ENCODE peak calls at places on chromosomes 4 and X, in four cellular contexts. One of them, this sample, is unnamed.

GRCh38 chrX:118666521-118666920 is 60.9 kb upstream of the IL13RA1 start:
- DNase-seq in stimulated activated CD4-positive, alpha-beta T cell treated with anti-CD3 and anti-CD28 coated beads, Interleukin-1b, Interleukin-23, amount 100 ng/mL, for 24 hours: no peak
- DNase-seq in H54: no peak
- DNase-seq in progenitor cell of endocrine pancreas: no peak
- DNase-seq in this sample: no peak

GRCh38 chrX:19670321-19670750 is 155.0 kb upstream of the MAP3K15 start:
- DNase-seq in H54: no peak
- DNase-seq in stimulated activated CD4-positive, alpha-beta T cell treated with anti-CD3 and anti-CD28 coated beads, Interleukin-1b, Interleukin-23, amount 100 ng/mL, for 24 hours: no peak
- DNase-seq in progenitor cell of endocrine pancreas: no peak
- DNase-seq in this sample: no peak

GRCh38 chr4:3679851-3680311 is 86.3 kb upstream of the ADRA2C start:
- DNase-seq in progenitor cell of endocrine pancreas: no peak
- DNase-seq in H54: no peak
- DNase-seq in stimulated activated CD4-positive, alpha-beta T cell treated with anti-CD3 and anti-CD28 coated beads, Interleukin-1b, Interleukin-23, amount 100 ng/mL, for 24 hours: no peak
- DNase-seq in this sample: no peak

GRCh38 chrX:31590581-31591113 is 518.8 kb upstream of the FTHL17 start:
- DNase-seq in progenitor cell of endocrine pancreas: no peak
- DNase-seq in stimulated activated CD4-positive, alpha-beta T cell treated with anti-CD3 and anti-CD28 coated beads, Interleukin-1b, Interleukin-23, amount 100 ng/mL, for 24 hours: no peak
- DNase-seq in H54: no peak
- DNase-seq in this sample: no peak

GRCh38 chr4:108861339-108861738 is 98.5 kb upstream of the ETNPPL start:
- DNase-seq in H54: no peak
- DNase-seq in progenitor cell of endocrine pancreas: peak; percentile 30
- DNase-seq in stimulated activated CD4-positive, alpha-beta T cell treated with anti-CD3 and anti-CD28 coated beads, Interleukin-1b, Interleukin-23, amount 100 ng/mL, for 24 hours: no peak
- DNase-seq in this sample: no peak

GRCh38 chr4:115505326-115505725 is 391.9 kb upstream of the NDST4 start:
- DNase-seq in progenitor cell of endocrine pancreas: no peak
- DNase-seq in stimulated activated CD4-positive, alpha-beta T cell treated with anti-CD3 and anti-CD28 coated beads, Interleukin-1b, Interleukin-23, amount 100 ng/mL, for 24 hours: no peak
- DNase-seq in H54: no peak
- DNase-seq in this sample: no peak

GRCh38 chr4:85825937-85826678 is 351.2 kb downstream of the ARHGAP24 start:
- DNase-seq in progenitor cell of endocrine pancreas: peak; percentile 36
- DNase-seq in H54: no peak
- DNase-seq in stimulated activated CD4-positive, alpha-beta T cell treated with anti-CD3 and anti-CD28 coated beads, Interleukin-1b, Interleukin-23, amount 100 ng/mL, for 24 hours: no peak
- DNase-seq in this sample: no peak

GRCh38 chr4:162909952-162910351 is 256.7 kb downstream of the NAF1 start:
- DNase-seq in progenitor cell of endocrine pancreas: no peak
- DNase-seq in stimulated activated CD4-positive, alpha-beta T cell treated with anti-CD3 and anti-CD28 coated beads, Interleukin-1b, Interleukin-23, amount 100 ng/mL, for 24 hours: no peak
- DNase-seq in H54: no peak
- DNase-seq in this sample: no peak

GRCh38 chrX:153913701-153914100 is 9.2 kb downstream of the AVPR2 start:
- DNase-seq in stimulated activated CD4-positive, alpha-beta T cell treated with anti-CD3 and anti-CD28 coated beads, Interleukin-1b, Interleukin-23, amount 100 ng/mL, for 24 hours: no peak
- DNase-seq in H54: no peak
- DNase-seq in progenitor cell of endocrine pancreas: no peak
- DNase-seq in this sample: no peak

GRCh38 chr4:11748169-11748872 is 319.6 kb upstream of the HS3ST1 start:
- DNase-seq in progenitor cell of endocrine pancreas: no peak
- DNase-seq in H54: no peak
- DNase-seq in stimulated activated CD4-positive, alpha-beta T cell treated with anti-CD3 and anti-CD28 coated beads, Interleukin-1b, Interleukin-23, amount 100 ng/mL, for 24 hours: no peak
- DNase-seq in this sample: no peak

GRCh38 chr4:138405934-138406567 is 163.9 kb upstream of the SLC7A11 start:
- DNase-seq in stimulated activated CD4-positive, alpha-beta T cell treated with anti-CD3 and anti-CD28 coated beads, Interleukin-1b, Interleukin-23, amount 100 ng/mL, for 24 hours: no peak
- DNase-seq in progenitor cell of endocrine pancreas: no peak
- DNase-seq in H54: no peak
- DNase-seq in this sample: no peak

GRCh38 chr4:83378426-83378825 is 43.8 kb upstream of the HPSE start:
- DNase-seq in stimulated activated CD4-positive, alpha-beta T cell treated with anti-CD3 and anti-CD28 coated beads, Interleukin-1b, Interleukin-23, amount 100 ng/mL, for 24 hours: no peak
- DNase-seq in H54: no peak
- DNase-seq in progenitor cell of endocrine pancreas: no peak
- DNase-seq in this sample: no peak

GRCh38 chr4:115927382-115927781 is 814.0 kb upstream of the NDST4 start:
- DNase-seq in stimulated activated CD4-positive, alpha-beta T cell treated with anti-CD3 and anti-CD28 coated beads, Interleukin-1b, Interleukin-23, amount 100 ng/mL, for 24 hours: no peak
- DNase-seq in progenitor cell of endocrine pancreas: no peak
- DNase-seq in H54: no peak
- DNase-seq in this sample: no peak

GRCh38 chr4:185128272-185129119 is 14.6 kb upstream of the SLC25A4 start:
- DNase-seq in stimulated activated CD4-positive, alpha-beta T cell treated with anti-CD3 and anti-CD28 coated beads, Interleukin-1b, Interleukin-23, amount 100 ng/mL, for 24 hours: no peak
- DNase-seq in H54: no peak
- DNase-seq in progenitor cell of endocrine pancreas: peak; percentile 35
- DNase-seq in this sample: no peak

GRCh38 chrX:110004210-110004609 is 1.3 kb downstream of the TMEM164 start:
- DNase-seq in stimulated activated CD4-positive, alpha-beta T cell treated with anti-CD3 and anti-CD28 coated beads, Interleukin-1b, Interleukin-23, amount 100 ng/mL, for 24 hours: no peak
- DNase-seq in H54: no peak
- DNase-seq in progenitor cell of endocrine pancreas: no peak
- DNase-seq in this sample: no peak

GRCh38 chr4:90950385-90950841 is 823.2 kb downstream of the CCSER1 start:
- DNase-seq in progenitor cell of endocrine pancreas: no peak
- DNase-seq in stimulated activated CD4-positive, alpha-beta T cell treated with anti-CD3 and anti-CD28 coated beads, Interleukin-1b, Interleukin-23, amount 100 ng/mL, for 24 hours: no peak
- DNase-seq in H54: no peak
- DNase-seq in this sample: no peak

GRCh38 chrX:74458738-74459137 is 37.4 kb downstream of the SLC16A2 start:
- DNase-seq in progenitor cell of endocrine pancreas: no peak
- DNase-seq in H54: peak; percentile 19
- DNase-seq in stimulated activated CD4-positive, alpha-beta T cell treated with anti-CD3 and anti-CD28 coated beads, Interleukin-1b, Interleukin-23, amount 100 ng/mL, for 24 hours: no peak
- DNase-seq in this sample: no peak